ENCODE peak calls at places on chromosomes 6 and 20, in nine cellular contexts. E is PC-3, O is GM23338, X is GM23248, W is HCT116, F is hepatocyte, H is neural progenitor cell, B is SK-N-SH, M is MM.1S. D is an unnamed sample.

GRCh38 chr20:48787861-48788375 is 39.9 kb downstream of the PREX1 start:
- DNase-seq in X (peak), O (no peak), E (peak), H (no peak), B (no peak), W (no peak), F (no peak), M (no peak), D (peak)

GRCh38 chr6:25424303-25424702 is 145.1 kb downstream of the CARMIL1 start:
- DNase-seq in F (no peak), E (no peak), X (no peak), O (no peak), H (no peak), W (no peak), M (no peak), B (no peak), D (no peak)

GRCh38 chr6:39004801-39005200 is 43.8 kb upstream of the GLP1R start:
- DNase-seq in E (no peak), F (no peak), B (no peak), H (no peak), X (no peak), M (no peak), O (no peak), W (no peak), D (no peak)

GRCh38 chr6:41518118-41518517 is 28.1 kb upstream of the FOXP4 start:
- DNase-seq in M (no peak), W (no peak), B (no peak), X (no peak), F (peak), H (no peak), E (no peak), O (peak), D (no peak)

GRCh38 chr6:168906251-168906845 is 347.3 kb downstream of the THBS2 start:
- DNase-seq in X (no peak), F (peak), H (no peak), O (no peak), W (no peak), B (no peak), E (no peak), M (no peak), D (no peak)

GRCh38 chr20:52261792-52262191 is 70.2 kb upstream of the ZFP64 start:
- DNase-seq in H (no peak), B (no peak), M (no peak), O (no peak), W (no peak), X (no peak), E (no peak), F (no peak), D (no peak)

GRCh38 chr6:14601490-14601889 is 483.9 kb downstream of the CD83 start:
- DNase-seq in B (peak), E (no peak), X (no peak), O (no peak), M (no peak), W (no peak), F (peak), H (no peak), D (no peak)

GRCh38 chr20:21203036-21203656 is 77.3 kb downstream of the KIZ start:
- DNase-seq in F (no peak), B (no peak), X (no peak), E (peak), H (no peak), O (no peak), W (no peak), M (no peak), D (no peak)

GRCh38 chr6:150196942-150197745 is 54.3 kb downstream of the PPP1R14C start:
- DNase-seq in H (no peak), W (no peak), M (no peak), O (no peak), X (no peak), F (no peak), B (no peak), E (no peak), D (no peak)

GRCh38 chr20:6017467-6017866 is 36.4 kb downstream of the LRRN4 start:
- DNase-seq in M (no peak), O (no peak), E (no peak), X (no peak), B (no peak), F (no peak), H (no peak), W (no peak), D (no peak)

GRCh38 chr20:6012166-6012565 is 41.7 kb downstream of the LRRN4 start:
- DNase-seq in F (no peak), X (no peak), E (no peak), W (no peak), O (no peak), M (no peak), B (no peak), H (no peak), D (no peak)

GRCh38 chr20:6014017-6014416 is 39.8 kb downstream of the LRRN4 start:
- DNase-seq in O (no peak), E (no peak), F (no peak), B (no peak), X (no peak), W (no peak), H (no peak), M (no peak), D (no peak)

GRCh38 chr20:6017880-6018279 is 36.0 kb downstream of the LRRN4 start:
- DNase-seq in H (no peak), X (no peak), B (no peak), F (no peak), E (no peak), O (no peak), M (no peak), W (no peak), D (no peak)

GRCh38 chr20:6014957-6015356 is 38.9 kb downstream of the LRRN4 start:
- DNase-seq in W (no peak), F (no peak), E (no peak), B (no peak), M (no peak), H (no peak), X (no peak), O (no peak), D (no peak)
- H3K27ac ChIP-seq in W (no peak), F (no peak), E (no peak), B (no peak), M (no peak), H (no peak), X (no peak), O (no peak), D (no peak)

DNA sequence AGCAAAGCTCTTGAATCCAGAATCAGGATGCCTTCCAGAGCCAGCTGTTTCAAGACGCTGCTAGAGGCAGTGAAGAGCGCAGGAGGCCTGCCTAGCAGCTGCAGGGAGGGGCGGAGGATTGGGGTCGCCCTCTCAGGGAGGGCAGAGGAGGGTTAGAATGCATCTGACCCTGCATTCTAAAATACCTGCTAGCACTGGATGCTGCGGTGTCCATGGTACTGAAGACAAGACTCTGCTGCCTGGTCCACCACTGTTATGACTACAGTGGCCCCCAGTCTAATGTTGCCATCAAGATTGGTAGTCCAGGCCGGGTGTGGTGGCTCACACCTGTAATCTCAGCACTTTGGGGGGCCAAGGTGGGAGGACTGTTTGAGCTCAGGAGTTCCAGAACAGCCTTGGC is 193.7 kb upstream of the PROKR2 start:
- DNase-seq in F (no peak), M (no peak), H (peak), B (no peak), E (no peak), X (peak), O (peak), W (no peak), D (no peak)
- TF ChIP-seq EZH2phosphoT487 in F (no peak), M (no peak), H (no peak), B (no peak), E (no peak), X (no peak), O (no peak), W (no peak), D (no peak)

DNA sequence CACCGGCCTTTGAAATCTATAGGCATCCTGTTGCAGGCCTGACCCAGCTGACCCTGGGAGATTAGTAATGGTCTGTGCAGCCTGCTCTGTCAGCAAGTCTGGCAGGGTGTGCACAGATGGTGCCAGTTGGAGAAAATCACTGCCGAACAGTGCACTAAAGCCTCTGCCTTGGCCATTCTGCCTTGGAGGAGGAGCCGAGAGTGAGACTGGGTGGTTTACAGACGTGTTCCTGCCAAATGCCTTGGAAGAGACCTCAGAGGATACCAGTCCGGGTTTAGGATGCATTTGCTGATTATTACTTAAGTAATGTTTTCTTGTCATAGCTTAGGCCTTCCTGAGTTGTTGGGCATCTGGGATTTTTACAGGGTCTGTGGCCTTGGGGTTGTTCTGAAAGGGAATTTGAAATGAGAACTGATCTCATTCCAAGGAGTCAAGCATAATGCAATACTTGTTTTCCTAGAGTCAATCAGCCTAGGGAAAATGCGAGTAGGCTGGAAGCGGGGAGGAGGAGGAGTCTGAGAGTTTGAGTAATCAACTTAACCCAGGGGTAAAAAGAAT is 292.1 kb downstream of the SOX4 start:
- DNase-seq in O (no peak), H (peak), W (no peak), B (peak), E (peak), M (no peak), X (peak), F (peak), D (no peak)
- H3K27ac ChIP-seq in O (peak), H (no peak), W (no peak), B (peak), E (no peak), M (no peak), X (peak), F (peak), D (no peak)

GRCh38 chr20:53950578-53950977 is 119.8 kb downstream of the BCAS1 start:
- DNase-seq in F (no peak), B (no peak), W (no peak), O (no peak), M (no peak), E (no peak), X (no peak), H (no peak), D (no peak)

GRCh38 chr20:53947501-53948195 is 122.7 kb downstream of the BCAS1 start:
- DNase-seq in F (no peak), E (no peak), H (no peak), O (no peak), X (no peak), B (no peak), M (no peak), W (no peak), D (no peak)

GRCh38 chr20:53950031-53950430 is 120.4 kb downstream of the BCAS1 start:
- DNase-seq in E (no peak), O (no peak), H (no peak), W (no peak), M (no peak), B (no peak), X (peak), F (no peak), D (no peak)

GRCh38 chr20:53948383-53949318 is 121.7 kb downstream of the BCAS1 start:
- DNase-seq in B (no peak), O (no peak), X (no peak), E (no peak), W (no peak), H (no peak), F (no peak), M (no peak), D (no peak)

GRCh38 chr20:53949319-53949839 is 121.0 kb downstream of the BCAS1 start:
- DNase-seq in F (no peak), M (peak), E (peak), B (no peak), W (no peak), H (no peak), O (no peak), X (peak), D (no peak)
- TF ChIP-seq EZH2phosphoT487 in F (no peak), M (no peak), E (no peak), B (no peak), W (no peak), H (no peak), O (no peak), X (peak), D (no peak)

DNA sequence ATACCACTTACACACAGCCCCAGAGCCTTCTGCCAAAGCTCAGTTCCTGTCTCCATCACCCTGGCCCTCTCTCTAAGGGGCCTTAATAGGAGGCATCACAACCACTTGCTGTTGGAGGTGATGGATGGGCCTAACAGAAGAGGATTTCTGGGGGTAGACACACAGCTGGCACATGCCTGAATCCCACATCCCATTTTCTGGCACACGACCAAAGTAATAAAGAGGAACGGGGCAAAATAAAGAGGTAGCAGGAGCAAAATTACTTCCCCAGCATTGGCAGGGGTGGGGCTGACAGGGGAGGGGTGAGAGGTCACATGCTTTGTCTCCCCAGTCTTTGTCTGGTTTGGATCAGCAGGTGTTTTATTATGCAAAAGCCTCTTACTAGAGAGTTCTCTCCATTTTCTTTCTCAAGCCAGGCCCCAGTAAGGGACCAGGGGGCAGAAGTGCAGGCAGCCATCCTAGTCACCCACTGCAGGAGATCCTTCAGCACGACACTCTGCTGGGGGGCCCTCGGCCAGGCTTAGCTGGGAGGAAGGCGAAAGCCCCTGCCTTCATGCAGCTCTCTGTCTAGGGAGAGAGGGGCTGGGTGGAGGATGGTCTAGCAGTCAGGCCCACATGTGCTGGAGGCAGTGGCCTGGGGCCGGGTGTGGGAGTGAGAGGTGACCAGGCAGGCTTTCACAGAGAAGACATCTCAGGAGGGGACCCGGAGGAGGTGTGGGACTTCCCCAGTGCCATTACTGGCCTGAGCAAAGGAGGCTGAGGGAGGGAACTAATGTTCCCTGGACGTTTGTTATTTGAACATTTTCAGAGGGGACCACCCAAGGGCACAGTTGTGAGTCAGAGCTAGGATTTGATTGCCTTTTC is 33.7 kb upstream of the VSTM2L start:
- DNase-seq in F (no peak), W (no peak), H (peak), B (peak), O (peak), X (no peak), M (no peak), E (no peak), D (no peak)
- H3K27ac ChIP-seq in F (no peak), W (no peak), H (peak), B (no peak), O (no peak), X (no peak), M (no peak), E (no peak), D (no peak)

GRCh38 chr6:16007146-16007545 is 121.7 kb upstream of the MYLIP start:
- DNase-seq in B (no peak), X (no peak), M (no peak), E (no peak), O (no peak), H (no peak), F (no peak), W (no peak), D (no peak)
- TF ChIP-seq EZH2phosphoT487 in B (no peak), X (no peak), M (no peak), E (no peak), O (no peak), H (no peak), F (no peak), W (no peak), D (no peak)

DNA sequence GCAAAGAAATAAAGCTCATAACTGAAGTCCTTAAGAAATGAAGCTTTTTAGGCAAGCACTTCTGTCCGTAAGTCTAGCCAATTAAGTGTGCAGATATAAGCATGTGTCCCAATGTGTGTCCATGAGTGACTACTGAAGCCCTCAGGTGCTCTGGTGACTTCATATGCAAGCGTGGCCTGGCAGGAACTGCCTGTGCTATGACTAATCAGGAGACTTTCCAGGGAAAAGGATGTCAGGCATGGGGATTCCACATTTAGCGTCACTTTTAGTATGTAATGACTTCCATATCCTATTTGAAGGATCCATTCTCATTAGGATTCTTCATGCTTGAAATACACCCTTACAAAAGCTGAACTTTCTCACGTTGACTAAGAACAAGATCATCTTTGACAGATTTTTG is 418.3 kb downstream of the CDKAL1 start:
- DNase-seq in H (no peak), F (peak), O (no peak), M (no peak), X (peak), W (peak), E (peak), B (no peak), D (no peak)
- H3K27ac ChIP-seq in H (no peak), F (no peak), O (peak), M (no peak), X (no peak), W (peak), E (peak), B (peak), D (no peak)

DNA sequence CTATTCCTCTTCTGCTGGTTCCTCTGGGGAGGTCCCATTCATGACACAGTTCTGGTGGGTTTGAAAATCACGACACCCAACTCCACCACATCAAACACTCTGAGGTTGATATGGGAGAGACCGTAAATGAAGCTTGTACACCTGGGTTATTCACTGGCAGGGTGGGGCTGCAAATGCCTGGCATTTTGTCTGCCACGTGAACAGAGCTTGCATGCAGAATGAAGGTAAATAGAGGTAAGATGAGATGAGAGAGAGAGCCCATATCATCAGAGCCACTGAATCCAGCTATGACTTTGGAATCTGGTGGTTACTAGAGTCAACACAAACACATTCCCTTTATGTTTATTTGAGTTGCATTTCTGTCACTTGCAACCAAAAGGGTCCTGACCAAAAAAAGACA is 97.4 kb downstream of the BANF2 start:
- DNase-seq in X (no peak), E (peak), W (no peak), O (peak), F (no peak), M (no peak), B (no peak), H (no peak), D (no peak)
- TF ChIP-seq EZH2phosphoT487 in X (no peak), E (no peak), W (no peak), O (no peak), F (no peak), M (no peak), B (no peak), H (no peak), D (no peak)